ENCODE peak calls at places on chromosome 20, in four cellular contexts. R, T, X and J are unnamed samples.

GRCh38 chr20:6686171-6686570 is 81.3 kb upstream of the BMP2 start:
- DNase-seq in T (no peak), R (no peak), X (no peak), J (no peak)

GRCh38 chr20:38894091-38894847 is 31.9 kb upstream of the FAM83D start:
- DNase-seq in X (no peak), R (no peak), T (no peak), J (no peak)

GRCh38 chr20:1943267-1944002 is 48.2 kb downstream of the SIRPA start:
- DNase-seq in T (no peak), X (no peak), R (no peak), J (no peak)

GRCh38 chr20:64152906-64153305 is 11.3 kb upstream of the MYT1 start:
- DNase-seq in T (no peak), R (no peak), X (no peak), J (no peak)

GRCh38 chr20:23085415-23086055 is 589 bp downstream of the CD93 start:
- DNase-seq in T (no peak), X (no peak), R (no peak), J (no peak)

GRCh38 chr20:33407251-33407650 is 5.9 kb upstream of the CDK5RAP1 start:
- DNase-seq in X (no peak), R (no peak), T (peak), J (no peak)

GRCh38 chr20:60935971-60936370 is 316.1 kb upstream of the CDH4 start:
- DNase-seq in T (no peak), X (no peak), R (no peak), J (no peak)

GRCh38 chr20:11108102-11108842 is 434.5 kb upstream of the JAG1 start:
- DNase-seq in X (no peak), R (peak), T (no peak), J (no peak)

GRCh38 chr20:31638317-31638716 is 605 bp downstream of the COX4I2 start:
- DNase-seq in X (no peak), R (no peak), T (no peak), J (no peak)

GRCh38 chr20:50369225-50370035 is 140.8 kb upstream of the PTPN1 start:
- DNase-seq in X (no peak), R (no peak), T (no peak), J (no peak)

GRCh38 chr20:58237318-58238182 is 9.1 kb upstream of the ANKRD60 start:
- DNase-seq in X (peak), T (peak), R (no peak), J (no peak)

GRCh38 chr20:31678389-31679356 is 41.0 kb downstream of the COX4I2 start:
- DNase-seq in R (no peak), X (peak), T (no peak), J (peak)

GRCh38 chr20:19981091-19981490 is 36.1 kb upstream of the NAA20 start:
- DNase-seq in T (peak), X (no peak), R (no peak), J (no peak)

GRCh38 chr20:20277772-20278382 is 90.0 kb upstream of the INSM1 start:
- DNase-seq in T (no peak), R (no peak), X (no peak), J (no peak)

GRCh38 chr20:49203011-49203410 is 14.9 kb upstream of the STAU1 start:
- DNase-seq in T (no peak), R (no peak), X (no peak), J (no peak)
- TF ChIP-seq CTCF in T (no peak), R (no peak), X (no peak), J (no peak)

GRCh38 chr20:51378171-51378928 is 164.2 kb downstream of the NFATC2 start:
- DNase-seq in T (no peak), R (no peak), X (no peak), J (no peak)

GRCh38 chr20:51379601-51380341 is 162.7 kb downstream of the NFATC2 start:
- DNase-seq in R (no peak), T (no peak), X (no peak), J (no peak)

GRCh38 chr20:51382111-51382985 is 160.2 kb downstream of the NFATC2 start:
- DNase-seq in R (no peak), X (no peak), T (no peak), J (no peak)

GRCh38 chr20:51381557-51381956 is 161.0 kb downstream of the NFATC2 start:
- DNase-seq in T (no peak), X (no peak), R (no peak), J (no peak)

DNA sequence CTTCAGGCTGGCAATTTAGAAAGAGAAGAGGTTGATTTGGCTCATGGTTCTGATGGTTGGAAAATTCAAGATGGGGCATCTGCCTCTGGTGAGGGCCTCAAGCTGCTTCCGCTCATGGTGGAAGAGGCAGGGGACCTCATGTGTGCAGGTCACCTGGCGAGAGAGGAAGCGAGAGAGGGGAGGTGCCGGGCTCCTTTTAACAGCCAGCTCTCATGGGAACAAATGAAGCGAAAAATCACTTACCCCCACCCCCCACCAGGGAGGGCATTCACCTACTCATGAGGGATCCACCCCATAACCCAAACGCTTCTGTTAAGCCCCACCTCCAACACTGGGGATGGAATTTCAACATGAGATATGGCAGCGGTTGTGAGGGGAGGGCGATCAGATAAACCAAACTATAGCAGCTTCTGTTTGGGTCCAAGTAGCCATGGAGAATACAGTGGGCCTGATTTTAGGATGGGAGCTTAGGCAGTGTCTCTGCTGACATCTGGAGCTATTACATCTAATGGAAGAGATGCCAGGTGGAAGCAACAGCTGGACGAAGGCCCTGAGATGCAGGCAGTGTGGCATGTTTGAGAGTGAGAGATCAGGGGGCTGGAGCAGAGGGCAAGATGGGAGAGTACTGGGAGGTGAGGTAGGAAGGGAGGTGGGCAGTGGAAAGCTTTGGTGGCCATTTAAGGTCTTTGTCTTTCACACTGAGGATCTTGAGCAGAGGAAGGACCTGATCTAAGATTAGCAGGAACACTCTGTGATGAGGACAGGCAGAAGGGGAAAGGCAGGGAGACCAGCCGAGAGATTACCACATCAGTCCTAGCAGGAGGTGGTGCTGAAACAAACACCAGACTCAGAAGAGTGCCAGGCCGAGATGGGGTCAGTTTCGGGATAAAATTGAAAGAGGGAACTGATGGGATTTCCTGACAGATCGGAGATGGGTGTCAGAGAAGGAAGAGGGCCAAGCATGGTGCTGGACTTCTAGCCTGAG is 161.8 kb downstream of the NFATC2 start:
- DNase-seq in T (no peak), R (no peak), X (no peak), J (no peak)
- TF ChIP-seq CTCF in T (no peak), R (no peak), X (no peak), J (no peak)

GRCh38 chr20:36547186-36548005 is 6.1 kb downstream of the MYL9 start:
- DNase-seq in R (no peak), T (no peak), X (no peak), J (no peak)

GRCh38 chr20:36549628-36549941 is 8.3 kb downstream of the MYL9 start:
- DNase-seq in R (no peak), X (no peak), T (no peak), J (no peak)

GRCh38 chr20:36548704-36549627 is 7.6 kb downstream of the MYL9 start:
- DNase-seq in T (no peak), X (no peak), R (no peak), J (no peak)

GRCh38 chr20:36546111-36546736 is 4.9 kb downstream of the MYL9 start:
- DNase-seq in X (no peak), R (no peak), T (no peak), J (no peak)

DNA sequence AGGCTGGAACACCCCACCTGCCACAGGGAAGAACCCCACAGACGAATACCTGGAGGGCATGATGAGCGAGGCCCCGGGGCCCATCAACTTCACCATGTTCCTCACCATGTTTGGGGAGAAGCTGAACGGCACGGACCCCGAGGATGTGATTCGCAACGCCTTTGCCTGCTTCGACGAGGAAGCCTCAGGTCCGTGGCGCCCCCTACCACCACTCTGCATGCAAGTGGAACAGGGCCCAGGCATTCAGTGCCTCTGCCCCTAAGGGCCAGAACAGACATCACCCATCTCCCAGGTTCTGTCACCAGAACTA is 6.6 kb downstream of the MYL9 start:
- DNase-seq in X (no peak), T (no peak), R (no peak), J (peak)
- TF ChIP-seq CTCF in X (peak), T (peak), R (peak), J (no peak)

GRCh38 chr20:4998160-4998651 is 3.1 kb downstream of the SLC23A2 start:
- DNase-seq in X (no peak), R (no peak), T (no peak), J (no peak)
- TF ChIP-seq CTCF in X (peak), R (peak), T (peak), J (no peak)

GRCh38 chr20:47535994-47536393 is 34.3 kb downstream of the NCOA3 start:
- DNase-seq in X (no peak), R (no peak), T (no peak), J (no peak)

GRCh38 chr20:47532002-47532401 is 30.3 kb downstream of the NCOA3 start:
- DNase-seq in R (no peak), X (no peak), T (no peak), J (no peak)

GRCh38 chr20:47534405-47534804 is 32.7 kb downstream of the NCOA3 start:
- DNase-seq in T (no peak), R (no peak), X (no peak), J (no peak)

GRCh38 chr20:47533518-47534062 is 31.9 kb downstream of the NCOA3 start:
- DNase-seq in T (no peak), X (no peak), R (no peak), J (no peak)

DNA sequence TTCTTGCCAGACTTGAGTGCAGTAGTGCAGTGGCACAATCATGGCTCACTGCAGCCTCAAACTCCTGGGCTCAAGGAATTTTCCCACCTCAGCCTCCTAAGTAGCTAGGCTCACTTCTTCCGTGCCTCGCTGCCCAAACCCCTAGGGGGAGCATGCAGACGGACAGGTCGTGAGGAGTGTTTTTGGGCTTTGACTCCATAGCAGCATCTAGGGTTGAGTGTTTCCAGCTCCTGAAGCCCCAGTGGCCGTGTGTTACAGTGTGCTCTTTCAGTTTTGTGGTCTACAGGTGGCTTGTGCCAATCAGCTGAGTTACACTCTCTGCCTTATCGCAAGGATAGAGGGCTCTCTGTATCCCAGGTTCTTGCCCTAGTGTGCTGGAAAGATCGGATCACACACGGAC is 33.4 kb downstream of the NCOA3 start:
- DNase-seq in T (no peak), R (no peak), X (no peak), J (peak)
- TF ChIP-seq CTCF in T (peak), R (peak), X (peak), J (no peak)

DNA sequence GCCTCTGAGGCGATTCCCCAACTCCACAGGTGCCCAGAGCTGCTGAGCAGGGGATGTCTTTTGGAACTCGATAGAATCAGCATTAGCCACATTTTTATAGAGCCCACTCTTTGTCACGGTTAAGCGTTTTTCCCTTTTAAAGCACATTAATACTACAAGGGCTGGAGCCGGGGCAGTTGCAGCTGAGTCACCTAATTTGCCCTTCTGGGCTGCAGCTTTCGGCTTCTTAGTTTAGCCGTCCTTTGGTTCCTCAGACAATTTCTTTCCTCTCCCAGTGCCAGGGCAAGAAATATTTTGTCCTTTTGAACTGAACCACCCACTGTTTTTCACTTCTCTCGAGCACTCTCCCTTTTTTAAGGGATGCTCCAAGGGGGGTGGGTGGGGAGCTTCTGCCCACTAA is 23.2 kb upstream of the NFATC2 start:
- DNase-seq in X (peak), R (no peak), T (peak), J (no peak)
- TF ChIP-seq CTCF in X (no peak), R (no peak), T (no peak), J (no peak)